ENCODE peak calls at places on chromosomes 11 and 22, in nine cellular contexts. P is stomach, M is Peyer's patch, A is ovary, K is esophagus squamous epithelium, L is IMR-90, E is prostate gland, R is heart left ventricle, Z is HCT116. N is an unnamed sample.

GRCh38 chr22:46069518-46070214 is 80.7 kb upstream of the PPARA start:
- DNase-seq in P (peak; percentile 84), M (peak; percentile 53), A (peak; percentile 94), K (no peak), L (peak; percentile 91), E (peak; percentile 95), R (peak; percentile 89), Z (peak; percentile 91), N (no peak)

GRCh38 chr11:8872017-8872416 is 39.0 kb upstream of the AKIP1 start:
- DNase-seq in P (peak; percentile 28), M (no peak), A (no peak), K (no peak), L (no peak), E (no peak), R (no peak), Z (no peak), N (no peak)

GRCh38 chr11:120303004-120303637 is 22.0 kb upstream of the TLCD5 start:
- DNase-seq in P (peak; percentile 78), M (peak; percentile 52), A (no peak), K (no peak), L (peak; percentile 80), E (peak; percentile 60), R (peak; percentile 75), Z (peak; percentile 82), N (peak; percentile 51)

GRCh38 chr11:78039919-78040671 is 17.0 kb upstream of the KCTD14 start:
- DNase-seq in P (peak; percentile 72), M (peak; percentile 34), A (peak; percentile 82), K (no peak), L (peak; percentile 85), E (peak; percentile 8), R (peak; percentile 85), Z (no peak), N (peak; percentile 64)

GRCh38 chr11:15114501-15115475 is at the start of gene INSC:
- DNase-seq in P (no peak), M (no peak), A (no peak), K (no peak), L (peak; percentile 8), E (no peak), R (no peak), Z (no peak), N (no peak)

GRCh38 chr11:567036-567628 is 6.4 kb downstream of the RASSF7 start:
- DNase-seq in P (no peak), M (no peak), A (peak; percentile 56), K (no peak), L (no peak), E (no peak), R (peak; percentile 48), Z (no peak), N (no peak)

GRCh38 chr11:77710358-77710757 is 72.8 kb upstream of the CLNS1A start:
- DNase-seq in P (no peak), M (no peak), A (no peak), K (no peak), L (peak; percentile 67), E (no peak), R (no peak), Z (no peak), N (peak; percentile 16)

GRCh38 chr22:33922268-33922667 is 2.0 kb upstream of the LARGE1 start:
- DNase-seq in P (peak; percentile 55), M (peak; percentile 29), A (peak; percentile 58), K (no peak), L (peak; percentile 34), E (peak; percentile 30), R (no peak), Z (no peak), N (no peak)

GRCh38 chr11:63698976-63699733 is 17.9 kb downstream of the RTN3 start:
- DNase-seq in P (no peak), M (no peak), A (no peak), K (no peak), L (no peak), E (no peak), R (no peak), Z (no peak), N (no peak)

GRCh38 chr11:1202776-1203504 is 19.9 kb upstream of the MUC5B start:
- DNase-seq in P (peak; percentile 76), M (peak; percentile 47), A (peak; percentile 63), K (no peak), L (peak; percentile 12), E (peak; percentile 38), R (peak; percentile 81), Z (peak; percentile 23), N (peak; percentile 88)

GRCh38 chr11:64844330-64845124 is at the start of gene CDC42BPG:
- DNase-seq in P (peak; percentile 92), M (peak; percentile 92), A (peak; percentile 73), K (no peak), L (peak; percentile 46), E (peak; percentile 90), R (peak; percentile 85), Z (peak; percentile 57), N (peak; percentile 59)
- TF ChIP-seq POLR2A in P (no peak), M (peak; percentile 77), A (no peak), K (peak; percentile 41), L (no peak), E (peak; percentile 80), R (no peak), Z (no peak), N (no peak)

GRCh38 chr11:62676698-62677097 is 2.2 kb downstream of the UBXN1 start:
- DNase-seq in P (no peak), M (no peak), A (no peak), K (no peak), L (no peak), E (no peak), R (no peak), Z (no peak), N (no peak)

GRCh38 chr11:62667460-62667859 is 2.3 kb downstream of the CSKMT start:
- DNase-seq in P (no peak), M (no peak), A (no peak), K (no peak), L (no peak), E (no peak), R (peak; percentile 2), Z (no peak), N (no peak)

GRCh38 chr11:62671272-62671603 is 235 bp upstream of the UQCC3 start:
- DNase-seq in P (no peak), M (no peak), A (no peak), K (no peak), L (no peak), E (no peak), R (no peak), Z (no peak), N (no peak)

GRCh38 chr11:62669420-62670161 is 1.9 kb upstream of the UQCC3 start:
- DNase-seq in P (no peak), M (no peak), A (no peak), K (no peak), L (no peak), E (no peak), R (peak; percentile 14), Z (no peak), N (no peak)

GRCh38 chr11:62671604-62672528 is at the start of the genes LBHD1 and UQCC3:
- DNase-seq in P (peak; percentile 81), M (peak; percentile 85), A (peak; percentile 75), K (peak; percentile 40), L (peak; percentile 85), E (peak; percentile 87), R (peak; percentile 83), Z (peak; percentile 79), N (peak; percentile 62)
- TF ChIP-seq POLR2A in P (no peak), M (peak; percentile 56), A (peak; percentile 60), K (peak; percentile 46), L (peak; percentile 53), E (peak; percentile 49), R (no peak), Z (peak; percentile 63), N (peak; percentile 79)

GRCh38 chr11:65961267-65962135 is at the start of gene SART1:
- DNase-seq in P (peak; percentile 97), M (peak; percentile 98), A (peak; percentile 97), K (peak; percentile 87), L (peak; percentile 97), E (peak; percentile 96), R (peak; percentile 99), Z (peak; percentile 95), N (peak; percentile 99)
- TF ChIP-seq POLR2A in P (no peak), M (peak; percentile 60), A (peak; percentile 46), K (no peak), L (peak; percentile 89), E (peak; percentile 48), R (no peak), Z (peak; percentile 71), N (no peak)

DNA sequence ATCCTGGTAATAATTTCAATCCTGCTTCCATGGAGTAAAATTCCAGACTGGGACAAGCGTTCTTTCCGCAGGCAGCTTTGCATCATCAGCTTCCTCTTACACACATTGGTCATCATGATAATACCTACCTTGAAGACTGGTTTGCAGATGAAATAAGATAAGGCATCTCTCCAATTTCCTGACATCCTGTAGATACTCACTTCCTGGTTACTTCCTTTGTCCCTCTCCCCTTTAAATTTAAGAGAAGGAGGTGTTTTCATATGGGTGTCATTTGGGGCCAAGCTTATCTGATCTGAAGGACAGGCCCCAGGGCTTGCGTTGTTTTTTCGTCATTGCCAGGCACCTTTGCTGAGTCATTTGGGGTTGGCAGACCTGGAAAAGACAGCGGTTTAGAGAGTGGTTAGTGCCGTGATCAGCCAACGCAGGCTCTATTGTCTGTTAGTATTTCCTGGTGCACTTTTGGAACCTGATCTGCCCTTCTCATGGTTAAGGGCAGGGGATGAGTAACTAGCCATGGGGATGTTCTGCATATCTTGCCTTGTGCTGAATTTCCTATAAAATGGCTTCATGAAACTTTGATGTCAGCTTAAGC is 24.1 kb downstream of the GRAMD1B start:
- DNase-seq in P (no peak), M (no peak), A (no peak), K (no peak), L (peak; percentile 61), E (no peak), R (no peak), Z (peak; percentile 88), N (peak; percentile 27)
- TF ChIP-seq POLR2A in P (no peak), M (no peak), A (no peak), K (no peak), L (no peak), E (no peak), R (no peak), Z (no peak), N (no peak)

N was measured in H54.